ENCODE peak calls at places on chromosomes 12 and 14, in seven cellular contexts. One of them, this sample, is unnamed.

GRCh38 chr14:28673056-28673455 is 93.5 kb upstream of the FOXG1 start:
- DNase-seq in mammary epithelial cell: peak; percentile 54
- DNase-seq in stomach: no peak
- DNase-seq in AG04450: no peak
- DNase-seq in AG10803: no peak
- DNase-seq in effector memory CD4-positive, alpha-beta T cell: no peak
- DNase-seq in thyroid gland: no peak
- DNase-seq in this sample: no peak

GRCh38 chr12:127355061-127355820 is 911.7 kb upstream of the TMEM132C start:
- DNase-seq in stomach: no peak
- DNase-seq in AG10803: peak; percentile 28
- DNase-seq in mammary epithelial cell: peak; percentile 17
- DNase-seq in AG04450: no peak
- DNase-seq in thyroid gland: no peak
- DNase-seq in effector memory CD4-positive, alpha-beta T cell: no peak
- DNase-seq in this sample: no peak

GRCh38 chr14:33309081-33309480 is 370.4 kb downstream of the NPAS3 start:
- DNase-seq in AG10803: no peak
- DNase-seq in thyroid gland: peak; percentile 58
- DNase-seq in mammary epithelial cell: no peak
- DNase-seq in effector memory CD4-positive, alpha-beta T cell: no peak
- DNase-seq in stomach: no peak
- DNase-seq in AG04450: no peak
- DNase-seq in this sample: no peak

GRCh38 chr14:22560638-22561365 is 28.2 kb downstream of the DAD1 start:
- DNase-seq in AG10803: no peak
- DNase-seq in mammary epithelial cell: no peak
- DNase-seq in stomach: peak; percentile 85
- DNase-seq in effector memory CD4-positive, alpha-beta T cell: no peak
- DNase-seq in AG04450: no peak
- DNase-seq in thyroid gland: peak; percentile 33
- DNase-seq in this sample: no peak

GRCh38 chr12:108519558-108519957 is 4.5 kb downstream of the FICD start:
- DNase-seq in AG04450: no peak
- DNase-seq in thyroid gland: no peak
- DNase-seq in mammary epithelial cell: no peak
- DNase-seq in stomach: no peak
- DNase-seq in AG10803: no peak
- DNase-seq in effector memory CD4-positive, alpha-beta T cell: no peak
- DNase-seq in this sample: no peak

GRCh38 chr12:120102189-120103043 is 14.1 kb downstream of the RAB35 start:
- DNase-seq in AG04450: no peak
- DNase-seq in stomach: no peak
- DNase-seq in AG10803: no peak
- DNase-seq in effector memory CD4-positive, alpha-beta T cell: no peak
- DNase-seq in mammary epithelial cell: no peak
- DNase-seq in thyroid gland: no peak
- DNase-seq in this sample: no peak

GRCh38 chr14:33249361-33249760 is 310.7 kb downstream of the NPAS3 start:
- DNase-seq in effector memory CD4-positive, alpha-beta T cell: no peak
- DNase-seq in AG10803: no peak
- DNase-seq in stomach: no peak
- DNase-seq in thyroid gland: no peak
- DNase-seq in mammary epithelial cell: no peak
- DNase-seq in AG04450: no peak
- DNase-seq in this sample: no peak

GRCh38 chr14:50620341-50620740 is 47.8 kb downstream of the SAV1 start:
- DNase-seq in effector memory CD4-positive, alpha-beta T cell: no peak
- DNase-seq in AG10803: no peak
- DNase-seq in AG04450: no peak
- DNase-seq in mammary epithelial cell: peak; percentile 51
- DNase-seq in thyroid gland: no peak
- DNase-seq in stomach: no peak
- DNase-seq in this sample: no peak

GRCh38 chr14:75984674-75985073 is 889 bp upstream of the IFT43 start:
- DNase-seq in stomach: no peak
- DNase-seq in thyroid gland: no peak
- DNase-seq in AG10803: no peak
- DNase-seq in effector memory CD4-positive, alpha-beta T cell: no peak
- DNase-seq in AG04450: no peak
- DNase-seq in mammary epithelial cell: no peak
- DNase-seq in this sample: no peak

GRCh38 chr12:71426648-71427047 is 12.9 kb upstream of the LGR5 start:
- DNase-seq in stomach: no peak
- DNase-seq in AG04450: no peak
- DNase-seq in AG10803: no peak
- DNase-seq in thyroid gland: no peak
- DNase-seq in effector memory CD4-positive, alpha-beta T cell: no peak
- DNase-seq in mammary epithelial cell: peak; percentile 10
- DNase-seq in this sample: no peak

GRCh38 chr14:24171422-24172260 is at the start of gene REC8:
- DNase-seq in effector memory CD4-positive, alpha-beta T cell: peak; percentile 63
- DNase-seq in thyroid gland: peak; percentile 88
- DNase-seq in stomach: peak; percentile 82
- DNase-seq in mammary epithelial cell: no peak
- DNase-seq in AG04450: no peak
- DNase-seq in AG10803: no peak
- DNase-seq in this sample: peak; percentile 95

GRCh38 chr12:96471368-96472040 is 17.9 kb upstream of the CFAP54 start:
- DNase-seq in AG04450: no peak
- DNase-seq in AG10803: peak; percentile 85
- DNase-seq in thyroid gland: no peak
- DNase-seq in stomach: no peak
- DNase-seq in effector memory CD4-positive, alpha-beta T cell: no peak
- DNase-seq in mammary epithelial cell: peak; percentile 65
- DNase-seq in this sample: no peak

GRCh38 chr14:103550451-103551337 is 11.8 kb downstream of the BAG5 start:
- DNase-seq in AG04450: no peak
- DNase-seq in mammary epithelial cell: no peak
- DNase-seq in stomach: no peak
- DNase-seq in thyroid gland: peak; percentile 97
- DNase-seq in effector memory CD4-positive, alpha-beta T cell: no peak
- DNase-seq in AG10803: no peak
- DNase-seq in this sample: no peak
- H3K4me3 ChIP-seq in AG04450: no peak overlapping the region
- H3K4me3 ChIP-seq in mammary epithelial cell: no peak overlapping the region
- H3K4me3 ChIP-seq in stomach: no peak overlapping the region
- H3K4me3 ChIP-seq in thyroid gland: no peak overlapping the region
- H3K4me3 ChIP-seq in effector memory CD4-positive, alpha-beta T cell: no peak overlapping the region
- H3K4me3 ChIP-seq in AG10803: no peak overlapping the region
- H3K4me3 ChIP-seq in this sample: no peak overlapping the region

GRCh38 chr12:48899651-48900050 is 25.6 kb downstream of the FKBP11 start:
- DNase-seq in AG04450: no peak
- DNase-seq in effector memory CD4-positive, alpha-beta T cell: no peak
- DNase-seq in AG10803: no peak
- DNase-seq in mammary epithelial cell: no peak
- DNase-seq in stomach: no peak
- DNase-seq in thyroid gland: no peak
- DNase-seq in this sample: no peak

GRCh38 chr12:48907243-48907642 is 18.0 kb downstream of the FKBP11 start:
- DNase-seq in stomach: no peak
- DNase-seq in AG10803: no peak
- DNase-seq in effector memory CD4-positive, alpha-beta T cell: no peak
- DNase-seq in mammary epithelial cell: no peak
- DNase-seq in thyroid gland: no peak
- DNase-seq in AG04450: no peak
- DNase-seq in this sample: no peak

GRCh38 chr12:48901278-48901677 is 24.0 kb downstream of the FKBP11 start:
- DNase-seq in stomach: no peak
- DNase-seq in effector memory CD4-positive, alpha-beta T cell: no peak
- DNase-seq in AG10803: no peak
- DNase-seq in mammary epithelial cell: peak; percentile 44
- DNase-seq in thyroid gland: no peak
- DNase-seq in AG04450: no peak
- DNase-seq in this sample: no peak

GRCh38 chr12:48903363-48903981 is 21.8 kb downstream of the FKBP11 start:
- DNase-seq in thyroid gland: no peak
- DNase-seq in AG04450: no peak
- DNase-seq in stomach: no peak
- DNase-seq in effector memory CD4-positive, alpha-beta T cell: no peak
- DNase-seq in mammary epithelial cell: no peak
- DNase-seq in AG10803: peak; percentile 29
- DNase-seq in this sample: no peak

GRCh38 chr12:48903982-48904411 is 21.3 kb downstream of the FKBP11 start:
- DNase-seq in thyroid gland: peak; percentile 78
- DNase-seq in AG04450: peak; percentile 62
- DNase-seq in effector memory CD4-positive, alpha-beta T cell: peak; percentile 67
- DNase-seq in mammary epithelial cell: peak; percentile 51
- DNase-seq in AG10803: peak; percentile 74
- DNase-seq in stomach: peak; percentile 70
- DNase-seq in this sample: peak; percentile 44
- H3K4me3 ChIP-seq in thyroid gland: no peak overlapping the region
- H3K4me3 ChIP-seq in AG04450: peak overlapping the region; percentile 60
- H3K4me3 ChIP-seq in effector memory CD4-positive, alpha-beta T cell: peak overlapping the region; percentile 19
- H3K4me3 ChIP-seq in mammary epithelial cell: peak overlapping the region; percentile 43
- H3K4me3 ChIP-seq in AG10803: peak overlapping the region; percentile 57
- H3K4me3 ChIP-seq in stomach: peak overlapping the region; percentile 47
- H3K4me3 ChIP-seq in this sample: peak overlapping the region; percentile 23

GRCh38 chr14:65957631-65958205 is 528.5 kb upstream of the CCDC196 start:
- DNase-seq in mammary epithelial cell: no peak
- DNase-seq in AG04450: no peak
- DNase-seq in thyroid gland: no peak
- DNase-seq in stomach: no peak
- DNase-seq in effector memory CD4-positive, alpha-beta T cell: no peak
- DNase-seq in AG10803: no peak
- DNase-seq in this sample: no peak

GRCh38 chr14:65949711-65950516 is 536.3 kb upstream of the CCDC196 start:
- DNase-seq in AG10803: no peak
- DNase-seq in AG04450: no peak
- DNase-seq in effector memory CD4-positive, alpha-beta T cell: no peak
- DNase-seq in thyroid gland: peak; percentile 96
- DNase-seq in mammary epithelial cell: peak; percentile 56
- DNase-seq in stomach: peak; percentile 82
- DNase-seq in this sample: peak; percentile 11

GRCh38 chr14:65958664-65959562 is 527.3 kb upstream of the CCDC196 start:
- DNase-seq in effector memory CD4-positive, alpha-beta T cell: no peak
- DNase-seq in thyroid gland: peak; percentile 7
- DNase-seq in AG10803: peak; percentile 30
- DNase-seq in stomach: no peak
- DNase-seq in mammary epithelial cell: no peak
- DNase-seq in AG04450: no peak
- DNase-seq in this sample: peak; percentile 13

GRCh38 chr14:65959563-65960024 is 526.6 kb upstream of the CCDC196 start:
- DNase-seq in mammary epithelial cell: no peak
- DNase-seq in AG04450: no peak
- DNase-seq in effector memory CD4-positive, alpha-beta T cell: no peak
- DNase-seq in thyroid gland: no peak
- DNase-seq in AG10803: no peak
- DNase-seq in stomach: no peak
- DNase-seq in this sample: no peak

GRCh38 chr14:65954915-65955314 is 531.3 kb upstream of the CCDC196 start:
- DNase-seq in AG04450: no peak
- DNase-seq in mammary epithelial cell: no peak
- DNase-seq in AG10803: no peak
- DNase-seq in stomach: no peak
- DNase-seq in effector memory CD4-positive, alpha-beta T cell: no peak
- DNase-seq in thyroid gland: no peak
- DNase-seq in this sample: no peak
- H3K4me3 ChIP-seq in AG04450: no peak overlapping the region
- H3K4me3 ChIP-seq in mammary epithelial cell: no peak overlapping the region
- H3K4me3 ChIP-seq in AG10803: no peak overlapping the region
- H3K4me3 ChIP-seq in stomach: no peak overlapping the region
- H3K4me3 ChIP-seq in effector memory CD4-positive, alpha-beta T cell: no peak overlapping the region
- H3K4me3 ChIP-seq in thyroid gland: no peak overlapping the region
- H3K4me3 ChIP-seq in this sample: no peak overlapping the region

DNA sequence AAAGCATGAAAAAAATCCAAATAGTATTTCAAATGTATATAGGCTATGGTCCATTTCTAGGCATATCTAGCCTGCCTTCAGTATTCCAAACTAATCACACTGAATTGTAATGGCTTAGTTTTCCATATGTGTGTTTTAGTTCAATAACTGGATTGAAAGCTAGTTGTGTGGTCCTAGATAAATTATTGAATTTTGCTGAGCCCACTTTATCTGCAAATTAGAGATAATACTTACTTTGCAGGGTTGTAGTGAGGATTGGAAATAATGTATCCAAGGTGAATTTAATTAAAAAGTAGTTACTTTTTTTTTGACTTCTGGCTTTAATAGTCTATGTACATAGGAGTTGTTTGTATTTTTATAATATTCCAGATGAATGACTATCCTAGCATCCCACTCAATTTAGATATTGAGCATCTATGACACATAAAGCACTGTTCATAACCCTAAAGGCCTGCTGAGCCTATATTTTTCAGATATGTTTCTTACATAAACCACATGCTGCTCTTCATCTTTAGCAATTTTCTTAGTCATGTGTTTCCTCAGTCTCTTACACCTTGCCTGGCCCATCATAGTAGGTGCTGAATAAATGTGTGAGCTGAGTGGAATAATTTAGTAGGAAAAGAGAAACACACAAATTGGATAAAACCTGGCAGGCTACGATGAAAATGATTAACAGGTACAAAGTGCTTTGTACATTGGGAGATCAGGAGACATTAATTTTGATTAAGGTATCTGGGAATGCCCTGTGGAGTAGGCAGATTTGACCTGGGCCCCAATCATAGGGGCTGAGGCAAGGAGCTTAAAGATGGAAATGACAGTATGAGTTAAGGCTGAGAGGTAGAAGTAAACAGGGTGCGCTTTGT is 1.1 kb upstream of the ATP23 start:
- DNase-seq in effector memory CD4-positive, alpha-beta T cell: no peak
- DNase-seq in stomach: no peak
- DNase-seq in AG10803: no peak
- DNase-seq in thyroid gland: no peak
- DNase-seq in mammary epithelial cell: peak; percentile 4
- DNase-seq in AG04450: no peak
- DNase-seq in this sample: no peak
- H3K4me3 ChIP-seq in effector memory CD4-positive, alpha-beta T cell: peak overlapping the region; percentile 61
- H3K4me3 ChIP-seq in stomach: peak overlapping the region; percentile 70
- H3K4me3 ChIP-seq in AG10803: peak overlapping the region; percentile 80
- H3K4me3 ChIP-seq in thyroid gland: no peak overlapping the region
- H3K4me3 ChIP-seq in mammary epithelial cell: no peak overlapping the region
- H3K4me3 ChIP-seq in AG04450: peak overlapping the region; percentile 77
- H3K4me3 ChIP-seq in this sample: peak overlapping the region; percentile 71

GRCh38 chr12:8037947-8038346 is 5.4 kb downstream of the FOXJ2 start:
- DNase-seq in thyroid gland: no peak
- DNase-seq in mammary epithelial cell: peak; percentile 32
- DNase-seq in AG04450: no peak
- DNase-seq in stomach: no peak
- DNase-seq in effector memory CD4-positive, alpha-beta T cell: no peak
- DNase-seq in AG10803: no peak
- DNase-seq in this sample: no peak
- H3K4me3 ChIP-seq in thyroid gland: no peak overlapping the region
- H3K4me3 ChIP-seq in mammary epithelial cell: no peak overlapping the region
- H3K4me3 ChIP-seq in AG04450: no peak overlapping the region
- H3K4me3 ChIP-seq in stomach: peak overlapping the region; percentile 38
- H3K4me3 ChIP-seq in effector memory CD4-positive, alpha-beta T cell: no peak overlapping the region
- H3K4me3 ChIP-seq in AG10803: no peak overlapping the region
- H3K4me3 ChIP-seq in this sample: no peak overlapping the region

GRCh38 chr14:74747237-74747636 is 15.9 kb upstream of the YLPM1 start:
- DNase-seq in stomach: no peak
- DNase-seq in thyroid gland: no peak
- DNase-seq in mammary epithelial cell: no peak
- DNase-seq in AG04450: no peak
- DNase-seq in effector memory CD4-positive, alpha-beta T cell: no peak
- DNase-seq in AG10803: no peak
- DNase-seq in this sample: no peak
- H3K4me3 ChIP-seq in stomach: no peak overlapping the region
- H3K4me3 ChIP-seq in thyroid gland: no peak overlapping the region
- H3K4me3 ChIP-seq in mammary epithelial cell: no peak overlapping the region
- H3K4me3 ChIP-seq in AG04450: no peak overlapping the region
- H3K4me3 ChIP-seq in effector memory CD4-positive, alpha-beta T cell: no peak overlapping the region
- H3K4me3 ChIP-seq in AG10803: no peak overlapping the region
- H3K4me3 ChIP-seq in this sample: no peak overlapping the region

This sample was measured in GM06990.